ENCODE peak calls at places on chromosomes 16 and 17, in four cellular contexts. L is head of caudate nucleus, Y is mammary epithelial cell, O is left colon. C is an unnamed sample.

GRCh38 chr16:82834156-82834758 is 207.5 kb downstream of the CDH13 start:
- DNase-seq in L (no peak), Y (no peak), O (no peak), C (no peak)

GRCh38 chr16:31700200-31700529 is 172.5 kb downstream of the AHSP start:
- DNase-seq in L (no peak), Y (no peak), O (no peak), C (no peak)

GRCh38 chr17:76054112-76054476 is 18.2 kb downstream of the SRP68 start:
- DNase-seq in L (no peak), Y (peak; percentile 68), O (no peak), C (no peak)

GRCh38 chr16:81521141-81521626 is 76.6 kb downstream of the CMIP start:
- DNase-seq in L (peak; percentile 62), Y (no peak), O (no peak), C (no peak)

GRCh38 chr17:31434404-31435050 is 43.1 kb downstream of the RAB11FIP4 start:
- DNase-seq in L (no peak), Y (no peak), O (no peak), C (no peak)

GRCh38 chr16:87376660-87377059 is 6.9 kb downstream of the FBXO31 start:
- DNase-seq in L (no peak), Y (no peak), O (no peak), C (no peak)

GRCh38 chr16:88570691-88571092 is 489 bp downstream of the ZC3H18 start:
- DNase-seq in L (no peak), Y (peak; percentile 33), O (no peak), C (no peak)

GRCh38 chr16:47574091-47575054 is 113.2 kb downstream of the PHKB start:
- DNase-seq in L (no peak), Y (peak; percentile 93), O (no peak), C (no peak)

GRCh38 chr17:58276423-58276822 is 4.3 kb downstream of the MPO start:
- DNase-seq in L (no peak), Y (no peak), O (no peak), C (no peak)

GRCh38 chr16:29961479-29962343 is at the start of gene TMEM219:
- DNase-seq in L (peak; percentile 90), Y (peak; percentile 76), O (peak; percentile 86), C (peak; percentile 88)

GRCh38 chr16:69616082-69616481 is 50.3 kb downstream of the NFAT5 start:
- DNase-seq in L (no peak), Y (no peak), O (no peak), C (no peak)

GRCh38 chr17:83198366-83199341 is 119.2 kb downstream of the METRNL start:
- DNase-seq in L (no peak), Y (no peak), O (peak; percentile 20), C (no peak)

GRCh38 chr17:5557990-5558389 is 26.3 kb downstream of the NLRP1 start:
- DNase-seq in L (no peak), Y (no peak), O (no peak), C (no peak)

GRCh38 chr16:89314357-89314756 is 96.9 kb downstream of the ZNF778 start:
- DNase-seq in L (peak; percentile 36), Y (no peak), O (no peak), C (no peak)

GRCh38 chr16:77816293-77816692 is 27.9 kb downstream of the VAT1L start:
- DNase-seq in L (no peak), Y (no peak), O (no peak), C (no peak)

GRCh38 chr16:18932243-18932997 is 6.2 kb upstream of the SMG1 start:
- DNase-seq in L (no peak), Y (peak; percentile 35), O (no peak), C (no peak)

GRCh38 chr17:40950176-40950575 is 12.7 kb upstream of the KRT23 start:
- DNase-seq in L (no peak), Y (no peak), O (no peak), C (no peak)

GRCh38 chr16:23410176-23410575 is 42.8 kb downstream of the COG7 start:
- DNase-seq in L (no peak), Y (no peak), O (no peak), C (no peak)

GRCh38 chr16:54628796-54629625 is 301.7 kb upstream of the IRX5 start:
- DNase-seq in L (no peak), Y (no peak), O (no peak), C (no peak)

GRCh38 chr16:82108774-82109173 is 61.2 kb downstream of the MPHOSPH6 start:
- DNase-seq in L (no peak), Y (no peak), O (no peak), C (no peak)

GRCh38 chr17:75689441-75689873 is 22.3 kb downstream of the SAP30BP start:
- DNase-seq in L (no peak), Y (peak; percentile 99), O (no peak), C (no peak)

GRCh38 chr16:27980919-27981670 is 82.4 kb downstream of the GSG1L start:
- DNase-seq in L (no peak), Y (no peak), O (peak; percentile 4), C (no peak)

GRCh38 chr17:4234406-4234805 is 29.4 kb downstream of the ANKFY1 start:
- DNase-seq in L (no peak), Y (no peak), O (no peak), C (no peak)

GRCh38 chr17:57929392-57929791 is 25.8 kb downstream of the CUEDC1 start:
- DNase-seq in L (no peak), Y (no peak), O (no peak), C (no peak)

GRCh38 chr16:456891-457483 is 31.5 kb downstream of the RAB11FIP3 start:
- DNase-seq in L (no peak), Y (no peak), O (no peak), C (peak; percentile 46)

GRCh38 chr16:82852388-82852998 is 225.7 kb downstream of the CDH13 start:
- DNase-seq in L (no peak), Y (no peak), O (no peak), C (no peak)

GRCh38 chr16:65772134-65772732 is 594.3 kb upstream of the CDH5 start:
- DNase-seq in L (no peak), Y (no peak), O (no peak), C (no peak)

GRCh38 chr17:47257651-47258339 is 4.2 kb downstream of the ITGB3 start:
- DNase-seq in L (no peak), Y (peak; percentile 91), O (no peak), C (no peak)

GRCh38 chr17:57915980-57916757 is 39.0 kb downstream of the CUEDC1 start:
- DNase-seq in L (no peak), Y (no peak), O (no peak), C (no peak)

GRCh38 chr17:16283705-16284104 is 66.7 kb downstream of the PIGL start:
- DNase-seq in L (no peak), Y (no peak), O (no peak), C (no peak)

GRCh38 chr17:38572665-38573365 is 32.9 kb downstream of the SRCIN1 start:
- DNase-seq in L (peak; percentile 71), Y (no peak), O (no peak), C (no peak)

GRCh38 chr16:4373909-4374742 is 2.5 kb downstream of the VASN start:
- DNase-seq in L (peak; percentile 66), Y (peak; percentile 47), O (peak; percentile 67), C (peak; percentile 70)

GRCh38 chr17:48548687-48549621 is 4.0 kb upstream of the HOXB2 start:
- DNase-seq in L (no peak), Y (peak; percentile 30), O (no peak), C (no peak)

GRCh38 chr16:85204242-85205010 is 92.2 kb upstream of the CIBAR2 start:
- DNase-seq in L (no peak), Y (peak; percentile 82), O (no peak), C (no peak)

GRCh38 chr17:40035162-40035559 is 19.0 kb downstream of the MED24 start:
- DNase-seq in L (peak; percentile 33), Y (no peak), O (no peak), C (no peak)

GRCh38 chr17:37392024-37392590 is 14.5 kb downstream of the ACACA start:
- DNase-seq in L (no peak), Y (peak; percentile 44), O (no peak), C (no peak)

GRCh38 chr16:56713794-56714193 is 16.1 kb upstream of the NUP93 start:
- DNase-seq in L (no peak), Y (no peak), O (no peak), C (no peak)

GRCh38 chr16:85750827-85751641 is at the start of gene C16orf74:
- DNase-seq in L (no peak), Y (peak; percentile 68), O (no peak), C (peak; percentile 23)

GRCh38 chr17:44830359-44831269 is 527 bp upstream of the GJC1 start:
- DNase-seq in L (no peak), Y (no peak), O (no peak), C (no peak)

C was measured in prostate gland.